ENCODE peak calls at places on chromosomes 5 and 9, in six cellular contexts. X, W, C, Y, A and P are unnamed samples.

GRCh38 chr9:111582888-111583287 is 16.6 kb downstream of the PTGR1 start:
- DNase-seq in X (no peak), W (no peak), C (no peak), Y (no peak), A (no peak), P (peak)

GRCh38 chr9:137916540-137916939 is 39.0 kb downstream of the CACNA1B start:
- DNase-seq in X (no peak), W (no peak), C (no peak), Y (no peak), A (no peak), P (no peak)

GRCh38 chr5:154972476-154973080 is 31.7 kb downstream of the MRPL22 start:
- DNase-seq in X (peak), W (no peak), C (peak), Y (peak), A (peak), P (peak)

GRCh38 chr5:154712518-154713437 is 42.4 kb upstream of the LARP1 start:
- DNase-seq in X (no peak), W (no peak), C (no peak), Y (no peak), A (no peak), P (no peak)

GRCh38 chr5:74598731-74599624 is 41.5 kb downstream of the ENC1 start:
- DNase-seq in X (no peak), W (no peak), C (peak), Y (no peak), A (no peak), P (peak)

GRCh38 chr9:114016101-114016500 is 62.0 kb downstream of the AMBP start:
- DNase-seq in X (no peak), W (no peak), C (no peak), Y (no peak), A (no peak), P (no peak)

GRCh38 chr9:74499111-74499601 is 2.0 kb downstream of the RORB start:
- DNase-seq in X (no peak), W (no peak), C (no peak), Y (peak), A (no peak), P (no peak)

GRCh38 chr5:55626805-55627204 is 85.3 kb downstream of the SLC38A9 start:
- DNase-seq in X (no peak), W (no peak), C (no peak), Y (peak), A (no peak), P (peak)

GRCh38 chr9:36101916-36102741 is 34.4 kb upstream of the GLIPR2 start:
- DNase-seq in X (peak), W (no peak), C (peak), Y (no peak), A (no peak), P (peak)

GRCh38 chr5:60092671-60093422 is 199.3 kb upstream of the PDE4D start:
- DNase-seq in X (peak), W (no peak), C (peak), Y (no peak), A (no peak), P (peak)

GRCh38 chr5:1515311-1515920 is 8.3 kb downstream of the LPCAT1 start:
- DNase-seq in X (no peak), W (no peak), C (no peak), Y (peak), A (no peak), P (no peak)

GRCh38 chr9:91214867-91215266 is 146.9 kb downstream of the AUH start:
- DNase-seq in X (no peak), W (no peak), C (no peak), Y (no peak), A (no peak), P (no peak)

GRCh38 chr9:135030711-135031245 is 56.7 kb upstream of the OLFM1 start:
- DNase-seq in X (no peak), W (no peak), C (no peak), Y (no peak), A (no peak), P (no peak)

GRCh38 chr9:137201205-137201868 is 796 bp upstream of the TPRN start:
- DNase-seq in X (no peak), W (no peak), C (no peak), Y (no peak), A (no peak), P (no peak)

GRCh38 chr5:173714551-173715428 is 98.3 kb upstream of the BOD1 start:
- DNase-seq in X (peak), W (no peak), C (no peak), Y (no peak), A (peak), P (peak)

GRCh38 chr5:142304013-142304701 is 20.7 kb downstream of the SPRY4 start:
- DNase-seq in X (no peak), W (no peak), C (no peak), Y (no peak), A (no peak), P (peak)

GRCh38 chr5:142308358-142308757 is 16.5 kb downstream of the SPRY4 start:
- DNase-seq in X (no peak), W (no peak), C (no peak), Y (no peak), A (no peak), P (no peak)

GRCh38 chr5:142307491-142307890 is 17.3 kb downstream of the SPRY4 start:
- DNase-seq in X (no peak), W (no peak), C (no peak), Y (no peak), A (no peak), P (no peak)

GRCh38 chr5:142305211-142305610 is 19.6 kb downstream of the SPRY4 start:
- DNase-seq in X (no peak), W (no peak), C (no peak), Y (no peak), A (no peak), P (no peak)

DNA sequence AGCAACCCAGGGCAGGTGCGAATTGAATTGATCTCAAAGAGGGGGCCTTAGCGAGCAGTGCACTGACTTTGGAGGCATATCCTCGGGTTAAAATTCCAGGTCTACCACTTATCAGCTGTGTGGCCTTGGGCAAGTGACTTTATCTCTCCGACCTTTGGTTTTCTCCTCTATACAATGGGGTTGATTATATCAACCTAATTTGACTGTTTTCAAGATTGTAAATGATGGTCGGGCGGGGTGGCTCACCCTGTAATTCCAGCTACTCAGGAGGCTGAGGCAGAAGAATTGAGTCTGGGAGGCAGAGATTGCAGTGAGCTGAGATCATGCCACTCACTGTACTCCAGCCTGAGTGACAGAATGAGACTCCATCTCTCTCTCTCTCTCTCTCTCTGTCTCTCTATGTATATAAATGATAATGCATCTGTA is 18.7 kb downstream of the SPRY4 start:
- DNase-seq in X (no peak), W (no peak), C (peak), Y (no peak), A (no peak), P (no peak)
- TF ChIP-seq SMC3 in X (no peak), W (no peak), C (no peak), Y (no peak), A (no peak), P (no peak)

DNA sequence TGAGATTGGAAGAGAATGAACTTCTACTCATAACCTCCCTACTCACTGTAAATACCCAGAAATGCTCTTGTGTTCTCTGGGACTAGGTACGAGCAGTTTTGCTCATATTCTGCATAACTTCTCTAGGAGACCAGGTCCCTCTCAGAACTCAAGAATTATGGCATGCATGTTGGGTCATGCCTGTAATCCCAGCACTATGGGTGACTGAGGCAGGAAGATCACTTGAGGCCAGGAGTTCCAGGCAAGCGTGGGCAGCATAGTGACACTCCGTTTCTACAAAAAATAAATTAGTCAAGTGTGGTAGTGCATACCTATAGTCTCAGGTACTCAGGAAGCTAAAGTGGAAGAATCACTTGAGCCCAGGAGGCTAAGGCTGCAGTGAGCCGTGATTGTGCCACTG is 141.9 kb downstream of the OXCT1 start:
- DNase-seq in X (no peak), W (no peak), C (no peak), Y (no peak), A (no peak), P (no peak)
- TF ChIP-seq SMC3 in X (no peak), W (no peak), C (no peak), Y (no peak), A (no peak), P (no peak)

GRCh38 chr9:106376689-106377088 is 486.3 kb upstream of the ZNF462 start:
- DNase-seq in X (no peak), W (no peak), C (no peak), Y (no peak), A (no peak), P (no peak)
- TF ChIP-seq SMC3 in X (no peak), W (no peak), C (no peak), Y (no peak), A (no peak), P (no peak)

GRCh38 chr5:4243865-4244264 is 648.2 kb downstream of the IRX1 start:
- DNase-seq in X (no peak), W (no peak), C (no peak), Y (no peak), A (no peak), P (no peak)

GRCh38 chr5:4246447-4246846 is 650.8 kb downstream of the IRX1 start:
- DNase-seq in X (no peak), W (no peak), C (no peak), Y (no peak), A (no peak), P (no peak)

GRCh38 chr5:4250254-4250653 is 654.6 kb downstream of the IRX1 start:
- DNase-seq in X (no peak), W (no peak), C (no peak), Y (no peak), A (no peak), P (no peak)

GRCh38 chr5:4245076-4245475 is 649.4 kb downstream of the IRX1 start:
- DNase-seq in X (no peak), W (no peak), C (no peak), Y (no peak), A (no peak), P (no peak)

GRCh38 chr5:4245511-4245910 is 649.9 kb downstream of the IRX1 start:
- DNase-seq in X (no peak), W (no peak), C (no peak), Y (no peak), A (no peak), P (no peak)
- TF ChIP-seq SMC3 in X (no peak), W (no peak), C (no peak), Y (no peak), A (no peak), P (no peak)

DNA sequence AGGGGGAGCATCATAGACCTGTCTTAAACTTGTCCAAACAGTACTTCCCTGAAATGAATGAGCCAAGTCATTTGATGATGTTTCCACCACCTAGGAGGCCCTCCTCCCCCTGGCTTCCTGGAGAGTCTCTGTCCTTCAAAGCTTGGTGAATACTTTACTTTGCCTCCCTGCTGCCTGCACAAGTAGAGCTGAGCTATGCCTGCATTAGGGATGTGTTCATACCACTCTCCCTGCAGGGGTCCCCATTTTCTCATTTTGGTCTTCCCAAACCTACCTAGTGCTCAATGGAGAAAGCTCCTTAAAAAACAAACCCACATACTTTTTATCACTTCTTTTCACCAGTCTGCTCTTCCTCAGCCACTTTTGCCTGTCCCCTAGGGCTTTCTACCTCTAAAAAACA is 7.7 kb downstream of the CCNI2 start:
- DNase-seq in X (no peak), W (no peak), C (peak), Y (peak), A (no peak), P (peak)
- TF ChIP-seq SMC3 in X (no peak), W (no peak), C (peak), Y (peak), A (no peak), P (peak)

GRCh38 chr9:70835323-70835722 is 286.1 kb downstream of the TRPM3 start:
- DNase-seq in X (no peak), W (no peak), C (no peak), Y (no peak), A (no peak), P (no peak)
- TF ChIP-seq SMC3 in X (no peak), W (no peak), C (no peak), Y (no peak), A (no peak), P (no peak)

DNA sequence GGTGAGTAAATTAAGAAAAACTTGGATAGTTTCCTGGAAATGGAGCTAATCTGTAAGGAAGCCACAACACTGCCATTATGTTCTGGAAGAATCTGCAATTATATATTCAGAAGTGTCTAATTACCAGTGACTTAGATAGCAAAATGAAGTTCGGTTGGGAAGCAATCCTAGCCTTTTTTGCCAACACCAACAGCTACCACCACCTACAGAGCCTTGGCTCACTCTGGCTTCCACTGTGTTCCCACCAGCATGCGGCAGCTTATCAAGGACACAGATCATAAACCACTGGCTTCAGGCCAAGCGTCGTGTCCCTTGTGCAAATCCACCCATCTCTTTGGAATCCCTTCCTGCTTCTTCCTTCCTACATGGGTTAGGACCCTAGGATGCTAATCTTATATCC is 118.0 kb upstream of the PCA3 start:
- DNase-seq in X (no peak), W (no peak), C (no peak), Y (no peak), A (no peak), P (no peak)
- TF ChIP-seq SMC3 in X (no peak), W (no peak), C (no peak), Y (no peak), A (no peak), P (no peak)

GRCh38 chr9:122944960-122945888 is 4.4 kb downstream of the RABGAP1 start:
- DNase-seq in X (no peak), W (no peak), C (no peak), Y (no peak), A (no peak), P (peak)
- TF ChIP-seq SMC3 in X (no peak), W (no peak), C (no peak), Y (no peak), A (no peak), P (no peak)

GRCh38 chr5:53071738-53072137 is 37.8 kb downstream of the MOCS2 start:
- DNase-seq in X (no peak), W (no peak), C (no peak), Y (no peak), A (no peak), P (peak)

GRCh38 chr5:53073349-53073748 is 36.2 kb downstream of the MOCS2 start:
- DNase-seq in X (no peak), W (no peak), C (no peak), Y (no peak), A (no peak), P (peak)

GRCh38 chr5:53071298-53071697 is 38.3 kb downstream of the MOCS2 start:
- DNase-seq in X (no peak), W (no peak), C (no peak), Y (no peak), A (no peak), P (no peak)

GRCh38 chr5:53080271-53080670 is 29.3 kb downstream of the MOCS2 start:
- DNase-seq in X (no peak), W (no peak), C (no peak), Y (no peak), A (no peak), P (no peak)

GRCh38 chr5:53076014-53076413 is 33.5 kb downstream of the MOCS2 start:
- DNase-seq in X (no peak), W (no peak), C (no peak), Y (no peak), A (no peak), P (no peak)
- TF ChIP-seq SMC3 in X (no peak), W (no peak), C (no peak), Y (no peak), A (no peak), P (no peak)

GRCh38 chr5:119355636-119356383 is at the start of gene TNFAIP8:
- DNase-seq in X (no peak), W (no peak), C (peak), Y (peak), A (no peak), P (peak)
- TF ChIP-seq SMC3 in X (no peak), W (no peak), C (no peak), Y (no peak), A (no peak), P (peak)